ENCODE peak calls at places on chromosomes 4 and X, in ten cellular contexts. G, U, L, W, D, T, P, V, R and O are unnamed samples.

GRCh38 chr4:139316733-139317132 is 14.5 kb upstream of the NDUFC1 start:
- DNase-seq in G (no peak), U (no peak), L (no peak), W (no peak), D (no peak), T (no peak), P (no peak), V (no peak), R (no peak), O (no peak)

GRCh38 chrX:37879692-37880091 is 32.3 kb upstream of the DYNLT3 start:
- DNase-seq in G (no peak), U (no peak), L (no peak), W (no peak), D (no peak), T (no peak), P (no peak), V (no peak), R (no peak), O (no peak)

GRCh38 chr4:663438-664428 is 10.3 kb downstream of the ATP5ME start:
- DNase-seq in G (no peak), U (no peak), L (no peak), W (peak; percentile 76), D (no peak), T (no peak), P (no peak), V (no peak), R (no peak), O (peak; percentile 51)

GRCh38 chr4:55386073-55386472 is 9.7 kb upstream of the TMEM165 start:
- DNase-seq in G (no peak), U (no peak), L (peak; percentile 42), W (no peak), D (no peak), T (peak; percentile 50), P (no peak), V (no peak), R (no peak), O (no peak)

GRCh38 chrX:34578237-34578636 is 78.8 kb downstream of the TMEM47 start:
- DNase-seq in G (no peak), U (no peak), L (peak; percentile 54), W (no peak), D (no peak), T (peak; percentile 56), P (peak; percentile 4), V (peak; percentile 1), R (no peak), O (no peak)

GRCh38 chrX:148871422-148872152 is 371.2 kb downstream of the AFF2 start:
- DNase-seq in G (no peak), U (no peak), L (peak; percentile 81), W (no peak), D (no peak), T (peak; percentile 70), P (peak; percentile 3), V (no peak), R (no peak), O (no peak)

GRCh38 chr4:153082322-153083301 is 121.6 kb upstream of the TRIM2 start:
- DNase-seq in G (no peak), U (no peak), L (no peak), W (no peak), D (no peak), T (no peak), P (no peak), V (no peak), R (no peak), O (no peak)

GRCh38 chr4:113394730-113395530 is 345.5 kb downstream of the ANK2 start:
- DNase-seq in G (no peak), U (no peak), L (peak; percentile 87), W (peak; percentile 62), D (no peak), T (peak; percentile 88), P (peak; percentile 80), V (peak; percentile 79), R (no peak), O (no peak)

DNA sequence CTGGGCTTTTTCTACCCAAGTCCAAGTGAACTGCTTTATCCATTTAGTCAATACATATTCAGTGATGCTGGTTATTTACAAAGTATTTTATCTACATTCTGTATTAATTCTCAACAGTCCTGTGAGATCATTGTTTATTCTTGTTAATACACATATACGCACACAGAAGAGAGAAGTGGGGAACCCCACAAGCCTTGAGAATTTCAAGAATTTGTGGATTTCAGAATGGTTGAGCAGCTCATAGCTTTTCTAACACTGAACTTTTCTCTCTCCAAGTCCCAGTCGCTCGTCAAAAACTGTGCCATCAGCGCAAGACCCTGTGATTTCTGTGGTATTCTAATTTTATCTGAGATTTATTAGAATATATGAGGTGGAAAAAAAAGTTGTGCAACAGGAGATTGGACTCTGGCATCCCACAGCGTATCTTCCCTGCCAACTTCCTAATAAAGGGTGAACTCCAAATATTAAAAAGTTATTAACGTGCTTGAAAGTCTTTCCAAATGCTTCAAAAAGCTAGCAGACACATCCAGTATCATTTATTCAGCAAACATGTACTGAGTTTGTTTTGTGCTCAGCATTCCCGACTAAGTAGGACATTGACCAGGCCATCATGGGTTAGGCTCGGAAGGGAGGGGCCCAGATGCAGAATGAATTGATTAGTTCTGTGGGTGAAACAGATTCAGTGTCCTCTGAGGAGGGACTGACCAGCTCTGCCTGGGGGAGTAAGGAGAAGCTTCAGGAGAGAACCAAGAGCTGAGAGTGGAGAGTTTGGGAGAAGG is 165.6 kb downstream of the CBR4 start:
- DNase-seq in G (no peak), U (no peak), L (no peak), W (no peak), D (no peak), T (peak; percentile 91), P (no peak), V (no peak), R (no peak), O (no peak)
- H3K4me1 ChIP-seq in G (no peaks in the 10 kb centered on the region), U (no peaks in the 10 kb centered on the region), L (peaks cover 12% of the 10 kb centered on the region), W (no peaks in the 10 kb centered on the region), D (peaks cover 77% of the 10 kb centered on the region), T (peaks cover 29% of the 10 kb centered on the region), P (peaks cover 58% of the 10 kb centered on the region), V (peaks cover 12% of the 10 kb centered on the region), R (peaks cover 99% of the 10 kb centered on the region), O (peaks cover 25% of the 10 kb centered on the region)

DNA sequence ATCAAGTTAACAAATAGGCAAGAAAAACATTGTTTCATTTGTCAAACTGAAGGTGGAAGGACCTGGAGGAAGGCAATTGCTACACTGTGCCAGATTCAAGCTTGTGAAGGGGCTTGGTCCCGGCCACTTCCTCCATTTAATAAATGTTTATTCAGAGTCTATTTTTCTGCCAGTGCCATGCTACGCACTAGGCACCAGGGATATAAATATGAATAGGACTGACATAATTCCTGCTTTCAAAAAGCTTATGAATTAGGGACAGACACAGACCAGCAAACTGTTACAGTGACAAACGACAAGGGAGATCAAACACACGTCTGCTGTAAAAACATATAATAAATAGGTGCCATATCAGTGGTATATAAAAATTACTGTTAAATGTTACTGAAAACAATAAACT is 571 bp downstream of the TLR6 start:
- DNase-seq in G (no peak), U (no peak), L (no peak), W (no peak), D (no peak), T (no peak), P (peak; percentile 11), V (no peak), R (no peak), O (no peak)
- H3K4me3 ChIP-seq in G (peak overlapping the region; percentile 31), U (peak overlapping the region; percentile 23), L (peak overlapping the region; percentile 58), W (peak overlapping the region; percentile 11), D (peak overlapping the region; percentile 32), T (no peak overlapping the region), P (no peak overlapping the region), V (no peak overlapping the region), R (peak overlapping the region; percentile 7), O (peak overlapping the region; percentile 19)

GRCh38 chr4:86960557-86960959 is 25.7 kb downstream of the AFF1 start:
- DNase-seq in G (no peak), U (no peak), L (peak; percentile 19), W (no peak), D (no peak), T (peak; percentile 46), P (no peak), V (peak; percentile 23), R (no peak), O (no peak)

GRCh38 chr4:86961605-86962295 is 26.9 kb downstream of the AFF1 start:
- DNase-seq in G (no peak), U (no peak), L (peak; percentile 41), W (no peak), D (no peak), T (peak; percentile 67), P (no peak), V (no peak), R (no peak), O (no peak)

GRCh38 chr4:86957214-86957613 is 22.4 kb downstream of the AFF1 start:
- DNase-seq in G (no peak), U (no peak), L (peak; percentile 74), W (no peak), D (no peak), T (peak; percentile 83), P (no peak), V (no peak), R (no peak), O (no peak)

GRCh38 chr4:86961103-86961502 is 26.3 kb downstream of the AFF1 start:
- DNase-seq in G (no peak), U (no peak), L (no peak), W (no peak), D (no peak), T (no peak), P (no peak), V (no peak), R (no peak), O (no peak)

GRCh38 chr4:86959588-86960500 is 25.0 kb downstream of the AFF1 start:
- DNase-seq in G (no peak), U (no peak), L (no peak), W (no peak), D (no peak), T (no peak), P (no peak), V (peak; percentile 85), R (no peak), O (no peak)
- H3K4me1 ChIP-seq in G (no peaks in the 10 kb centered on the region), U (no peaks in the 10 kb centered on the region), L (peaks cover 36% of the 10 kb centered on the region), W (no peaks in the 10 kb centered on the region), D (peaks cover 5% of the 10 kb centered on the region), T (peaks cover 22% of the 10 kb centered on the region), P (peaks cover 61% of the 10 kb centered on the region), V (peaks cover 27% of the 10 kb centered on the region), R (peaks cover 56% of the 10 kb centered on the region), O (peaks cover 10% of the 10 kb centered on the region)

GRCh38 chrX:42948723-42949122 is 170.8 kb upstream of the PPP1R2C start:
- DNase-seq in G (no peak), U (no peak), L (no peak), W (no peak), D (no peak), T (no peak), P (no peak), V (no peak), R (no peak), O (no peak)

GRCh38 chrX:42944381-42944998 is 166.5 kb upstream of the PPP1R2C start:
- DNase-seq in G (no peak), U (no peak), L (no peak), W (peak; percentile 31), D (no peak), T (no peak), P (no peak), V (no peak), R (no peak), O (no peak)

GRCh38 chrX:42941671-42942070 is 163.7 kb upstream of the PPP1R2C start:
- DNase-seq in G (no peak), U (no peak), L (no peak), W (no peak), D (no peak), T (no peak), P (no peak), V (no peak), R (no peak), O (no peak)

GRCh38 chrX:42946544-42947223 is 168.7 kb upstream of the PPP1R2C start:
- DNase-seq in G (no peak), U (no peak), L (no peak), W (no peak), D (no peak), T (no peak), P (no peak), V (no peak), R (no peak), O (no peak)

DNA sequence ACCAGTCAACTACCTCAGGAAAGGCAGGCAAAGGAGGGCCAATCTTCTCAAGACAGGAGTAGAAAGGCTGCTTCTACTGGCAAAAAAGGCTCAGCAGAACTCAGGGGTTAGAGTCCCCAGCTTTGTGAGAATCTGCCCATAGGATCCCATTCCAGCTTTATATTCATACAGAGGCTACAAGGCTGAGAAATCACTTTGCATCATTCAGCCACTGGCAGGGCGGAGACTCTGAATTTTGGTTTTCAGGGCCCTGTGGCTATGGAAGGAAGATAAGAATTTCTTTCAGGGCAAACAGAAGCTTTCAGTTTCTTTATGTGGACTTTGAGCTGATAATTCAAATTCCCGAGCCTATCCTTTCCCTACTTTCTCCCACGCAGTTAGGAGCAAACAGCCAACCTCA is 165.1 kb upstream of the PPP1R2C start:
- DNase-seq in G (no peak), U (no peak), L (no peak), W (peak; percentile 12), D (no peak), T (no peak), P (no peak), V (no peak), R (no peak), O (no peak)
- H3K4me3 ChIP-seq in G (no peak overlapping the region), U (no peak overlapping the region), L (no peak overlapping the region), W (no peak overlapping the region), D (no peak overlapping the region), T (no peak overlapping the region), P (no peak overlapping the region), V (no peak overlapping the region), R (no peak overlapping the region), O (no peak overlapping the region)